ENCODE peak calls at places on chromosomes 4 and X, in seven cellular contexts. W is HepG2, K is GM23338, M is upper lobe of left lung, R is K562, Q is Panc1, J is HCT116. S is an unnamed sample.

GRCh38 chr4:105145059-105145912 is 1.4 kb upstream of the TET2 start:
- ATAC-seq in W (no peak), K (no peak), M (peak), R (no peak), Q (no peak), J (no peak), S (peak)

GRCh38 chr4:148044889-148045352 is 313.0 kb downstream of the ARHGAP10 start:
- ATAC-seq in W (peak), K (no peak), M (no peak), R (peak), Q (no peak), J (peak), S (no peak)

GRCh38 chr4:102562995-102563394 is 61.8 kb downstream of the NFKB1 start:
- ATAC-seq in W (no peak), K (no peak), M (peak), R (no peak), Q (no peak), J (no peak), S (no peak)

GRCh38 chrX:146881521-146881920 is 67.0 kb upstream of the CXorf51A start:
- ATAC-seq in W (no peak), K (no peak), M (no peak), R (no peak), Q (no peak), J (no peak), S (no peak)

GRCh38 chr4:149279790-149280189 is 535.9 kb downstream of the IQCM start:
- ATAC-seq in W (no peak), K (no peak), M (peak), R (no peak), Q (no peak), J (no peak), S (no peak)

GRCh38 chr4:16516796-16517413 is 290.6 kb upstream of the TAPT1 start:
- ATAC-seq in W (no peak), K (peak), M (peak), R (no peak), Q (no peak), J (no peak), S (no peak)

GRCh38 chrX:71118032-71118984 is at the start of gene MED12:
- ATAC-seq in W (peak), K (peak), M (peak), R (peak), Q (peak), J (peak), S (peak)

GRCh38 chr4:76208005-76208765 is 5.4 kb downstream of the SCARB2 start:
- ATAC-seq in W (peak), K (peak), M (peak), R (peak), Q (peak), J (no peak), S (peak)

GRCh38 chr4:41985151-41985550 is 3.6 kb downstream of the DCAF4L1 start:
- ATAC-seq in W (no peak), K (peak), M (no peak), R (no peak), Q (no peak), J (no peak), S (no peak)

GRCh38 chr4:87087015-87087920 is 133.2 kb downstream of the KLHL8 start:
- ATAC-seq in W (no peak), K (no peak), M (peak), R (no peak), Q (no peak), J (no peak), S (no peak)

GRCh38 chr4:156228706-156229105 is 275.0 kb upstream of the CTSO start:
- ATAC-seq in W (no peak), K (no peak), M (no peak), R (no peak), Q (no peak), J (no peak), S (no peak)
- TF ChIP-seq POLR2AphosphoS5 in W (no peak), K (no peak), M (no peak), R (no peak), Q (no peak), J (no peak), S (no peak)

DNA sequence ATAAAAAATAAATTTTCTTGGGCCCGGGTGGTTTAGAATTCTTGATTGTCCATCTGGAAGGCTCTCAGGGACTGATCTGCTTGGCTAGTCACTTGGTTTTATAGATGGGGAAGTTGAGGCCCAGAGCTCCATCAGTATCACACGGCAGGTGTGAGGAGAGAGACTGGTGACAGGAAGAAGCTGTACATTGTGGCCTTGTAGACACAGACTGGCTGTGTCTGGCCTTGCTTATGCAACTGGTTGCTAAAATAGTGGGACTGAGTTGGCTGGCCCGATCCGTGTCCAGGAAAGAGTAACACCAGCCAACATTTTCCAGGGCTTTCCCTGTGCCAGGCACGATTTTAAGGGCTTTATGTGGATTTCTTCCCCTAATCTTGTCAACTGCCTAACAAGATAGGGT is 2.8 kb downstream of the TBC1D14 start:
- ATAC-seq in W (no peak), K (no peak), M (no peak), R (no peak), Q (no peak), J (no peak), S (no peak)
- TF ChIP-seq POLR2AphosphoS5 in W (no peak), K (no peak), M (no peak), R (no peak), Q (no peak), J (no peak), S (no peak)

GRCh38 chr4:65671402-65671801 is 1.1 kb upstream of the EPHA5 start:
- ATAC-seq in W (no peak), K (no peak), M (no peak), R (no peak), Q (no peak), J (no peak), S (no peak)

GRCh38 chr4:65668201-65669007 is 1.9 kb downstream of the EPHA5 start:
- ATAC-seq in W (no peak), K (peak), M (no peak), R (no peak), Q (no peak), J (no peak), S (no peak)

GRCh38 chr4:65670331-65671031 is at the start of gene EPHA5:
- ATAC-seq in W (peak), K (peak), M (peak), R (peak), Q (peak), J (no peak), S (peak)

GRCh38 chr4:65669981-65670330 is 333 bp downstream of the EPHA5 start:
- ATAC-seq in W (no peak), K (no peak), M (no peak), R (no peak), Q (no peak), J (no peak), S (no peak)

GRCh38 chr4:65669008-65669971 is 999 bp downstream of the EPHA5 start:
- ATAC-seq in W (peak), K (peak), M (peak), R (no peak), Q (no peak), J (no peak), S (no peak)
- TF ChIP-seq POLR2AphosphoS5 in W (no peak), K (no peak), M (no peak), R (no peak), Q (no peak), J (no peak), S (no peak)

DNA sequence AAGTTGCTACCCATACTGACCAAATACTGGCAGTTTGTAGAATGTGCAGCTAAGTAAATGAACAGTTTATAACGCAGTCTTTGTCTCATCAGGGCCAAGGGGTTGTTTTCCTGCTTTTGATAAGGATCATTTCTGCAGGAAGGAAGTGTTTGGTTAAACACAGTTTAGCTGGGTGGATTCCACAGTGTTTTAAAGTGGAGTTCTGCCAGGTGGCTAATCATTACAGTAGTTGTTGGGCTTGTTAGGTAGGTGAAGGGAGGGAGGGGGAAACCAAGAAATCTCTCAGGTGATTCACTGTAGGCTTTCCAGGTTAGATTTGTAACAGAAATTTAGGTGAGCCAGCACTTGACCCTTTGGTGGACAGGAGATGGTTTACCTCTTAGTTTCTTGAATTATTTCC is 58.1 kb downstream of the FNIP2 start:
- ATAC-seq in W (peak), K (no peak), M (peak), R (peak), Q (no peak), J (no peak), S (no peak)
- TF ChIP-seq POLR2AphosphoS5 in W (peak), K (no peak), M (peak), R (no peak), Q (no peak), J (no peak), S (no peak)

DNA sequence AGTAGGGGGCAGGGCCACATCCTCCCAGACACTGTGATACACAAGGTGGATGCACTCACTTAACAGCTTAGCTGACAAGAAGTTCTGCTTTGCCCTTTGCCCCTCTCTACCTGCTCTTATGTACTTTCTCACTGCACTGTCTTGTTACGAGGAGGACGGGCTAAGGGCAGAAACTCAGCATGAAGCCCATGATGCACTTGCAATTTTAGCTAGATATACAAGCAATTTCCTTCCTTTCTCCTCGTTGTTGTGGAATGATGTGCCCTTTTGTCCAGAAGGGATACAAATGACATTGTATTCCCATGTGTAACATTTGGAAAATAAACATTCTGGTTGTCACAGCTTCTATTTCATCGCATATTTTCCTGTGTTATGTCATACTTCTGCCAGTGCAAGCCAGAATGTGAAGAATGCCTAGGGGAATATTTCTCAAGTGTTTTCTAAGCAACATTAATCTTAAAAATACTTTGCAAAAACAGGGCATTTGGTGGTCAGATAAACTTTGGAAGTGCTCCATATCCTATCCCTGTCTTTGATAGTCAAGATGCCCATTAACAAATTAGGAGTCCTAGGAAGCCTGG is 47.2 kb downstream of the MAOA start:
- ATAC-seq in W (peak), K (no peak), M (peak), R (no peak), Q (no peak), J (no peak), S (peak)
- TF ChIP-seq POLR2AphosphoS5 in W (no peak), K (no peak), M (peak), R (no peak), Q (no peak), J (no peak), S (peak)

GRCh38 chr4:92450694-92451093 is 146.9 kb downstream of the GRID2 start:
- ATAC-seq in W (no peak), K (no peak), M (no peak), R (no peak), Q (no peak), J (no peak), S (no peak)

GRCh38 chr4:92455956-92456355 is 152.2 kb downstream of the GRID2 start:
- ATAC-seq in W (no peak), K (no peak), M (no peak), R (no peak), Q (no peak), J (no peak), S (no peak)

GRCh38 chr4:92451792-92452191 is 148.0 kb downstream of the GRID2 start:
- ATAC-seq in W (no peak), K (no peak), M (no peak), R (no peak), Q (no peak), J (no peak), S (no peak)

GRCh38 chr4:92455329-92455839 is 151.6 kb downstream of the GRID2 start:
- ATAC-seq in W (no peak), K (peak), M (no peak), R (no peak), Q (no peak), J (no peak), S (no peak)
- TF ChIP-seq POLR2AphosphoS5 in W (no peak), K (no peak), M (no peak), R (no peak), Q (no peak), J (no peak), S (no peak)

S was measured in gastroesophageal sphincter.